ENCODE peak calls at places on chromosome 5, in five cellular contexts. O is body of pancreas, D is neural progenitor cell, S is prostate gland, H is ascending aorta. Y is an unnamed sample.

GRCh38 chr5:135576075-135576599 is 2.7 kb downstream of the CXCL14 start:
- DNase-seq in H (no peak), S (no peak), O (no peak), D (peak), Y (no peak)

GRCh38 chr5:31208043-31208442 is 14.6 kb downstream of the CDH6 start:
- DNase-seq in H (no peak), S (no peak), D (no peak), O (no peak), Y (no peak)

GRCh38 chr5:17257705-17258273 is 40.4 kb downstream of the BASP1 start:
- DNase-seq in S (peak), H (no peak), D (peak), O (no peak), Y (no peak)

GRCh38 chr5:168104811-168105481 is 186.5 kb upstream of the WWC1 start:
- DNase-seq in O (no peak), H (no peak), S (no peak), D (peak), Y (no peak)

GRCh38 chr5:59588922-59589321 is 304.6 kb downstream of the PDE4D start:
- DNase-seq in H (no peak), D (no peak), O (no peak), S (no peak), Y (no peak)

GRCh38 chr5:95417971-95418370 is 26.8 kb downstream of the FAM81B start:
- DNase-seq in O (no peak), H (no peak), D (no peak), S (no peak), Y (no peak)

GRCh38 chr5:137461636-137462596 is 37.2 kb downstream of the SPOCK1 start:
- DNase-seq in O (no peak), H (no peak), D (peak), S (no peak), Y (no peak)

GRCh38 chr5:138504799-138505198 is 38.2 kb downstream of the ETF1 start:
- DNase-seq in S (peak), O (peak), D (no peak), H (peak), Y (peak)

GRCh38 chr5:103305829-103306228 is 47.3 kb downstream of the MACIR start:
- DNase-seq in D (no peak), S (no peak), H (no peak), O (no peak), Y (no peak)

GRCh38 chr5:91225848-91226686 is 157.1 kb downstream of the ARRDC3 start:
- DNase-seq in O (peak), D (peak), H (no peak), S (peak), Y (no peak)

DNA sequence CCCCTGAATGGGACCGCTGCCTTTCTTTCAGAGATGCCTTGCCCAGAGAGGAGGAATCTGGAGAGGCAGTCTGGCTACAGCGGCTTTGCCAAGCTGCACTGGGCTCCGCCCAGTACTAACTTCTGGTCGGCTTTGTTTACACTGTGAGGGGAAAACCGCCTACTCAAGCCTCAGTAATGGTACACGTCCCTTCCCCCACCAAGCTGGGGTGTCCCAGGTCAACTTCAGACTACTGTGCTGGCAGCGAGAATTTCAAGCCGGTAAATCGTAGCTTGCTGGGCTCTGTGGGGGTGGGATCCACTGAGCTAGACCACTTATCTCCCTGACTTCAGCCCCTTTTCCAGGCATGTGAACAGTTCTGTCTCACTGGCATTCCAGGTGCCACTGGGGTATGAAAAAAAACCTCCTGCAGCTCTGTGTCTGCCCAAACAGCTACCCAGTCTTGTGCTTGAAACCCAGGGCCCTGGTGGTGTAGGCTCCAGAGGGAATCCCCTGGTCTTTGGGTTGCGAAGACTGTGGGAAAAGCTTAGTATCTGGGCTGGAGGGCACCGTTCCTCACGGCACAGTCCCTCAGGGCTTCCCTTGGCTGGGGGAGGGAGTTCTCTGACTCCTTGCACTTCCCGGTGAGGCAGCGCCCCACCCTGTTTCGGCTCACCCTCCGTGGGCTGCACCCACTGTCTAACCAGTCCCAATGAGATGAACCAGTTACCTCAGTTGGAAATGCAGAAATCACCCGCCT is 171.2 kb downstream of the CWC27 start:
- DNase-seq in S (peak), D (peak), H (peak), O (no peak), Y (no peak)
- H3K27ac ChIP-seq in S (no peak), D (peak), H (peak), O (no peak), Y (no peak)

GRCh38 chr5:75335952-75336624 is 932 bp upstream of the HMGCR start:
- DNase-seq in O (peak), H (peak), D (no peak), S (peak), Y (peak)
- TF ChIP-seq CTCF in O (peak), H (peak), D (peak), S (peak), Y (peak)

GRCh38 chr5:112419596-112420110 is 576 bp upstream of the EPB41L4A start:
- DNase-seq in O (peak), H (peak), D (peak), S (peak), Y (peak)
- H3K27ac ChIP-seq in O (peak), H (peak), D (no peak), S (peak), Y (peak)

DNA sequence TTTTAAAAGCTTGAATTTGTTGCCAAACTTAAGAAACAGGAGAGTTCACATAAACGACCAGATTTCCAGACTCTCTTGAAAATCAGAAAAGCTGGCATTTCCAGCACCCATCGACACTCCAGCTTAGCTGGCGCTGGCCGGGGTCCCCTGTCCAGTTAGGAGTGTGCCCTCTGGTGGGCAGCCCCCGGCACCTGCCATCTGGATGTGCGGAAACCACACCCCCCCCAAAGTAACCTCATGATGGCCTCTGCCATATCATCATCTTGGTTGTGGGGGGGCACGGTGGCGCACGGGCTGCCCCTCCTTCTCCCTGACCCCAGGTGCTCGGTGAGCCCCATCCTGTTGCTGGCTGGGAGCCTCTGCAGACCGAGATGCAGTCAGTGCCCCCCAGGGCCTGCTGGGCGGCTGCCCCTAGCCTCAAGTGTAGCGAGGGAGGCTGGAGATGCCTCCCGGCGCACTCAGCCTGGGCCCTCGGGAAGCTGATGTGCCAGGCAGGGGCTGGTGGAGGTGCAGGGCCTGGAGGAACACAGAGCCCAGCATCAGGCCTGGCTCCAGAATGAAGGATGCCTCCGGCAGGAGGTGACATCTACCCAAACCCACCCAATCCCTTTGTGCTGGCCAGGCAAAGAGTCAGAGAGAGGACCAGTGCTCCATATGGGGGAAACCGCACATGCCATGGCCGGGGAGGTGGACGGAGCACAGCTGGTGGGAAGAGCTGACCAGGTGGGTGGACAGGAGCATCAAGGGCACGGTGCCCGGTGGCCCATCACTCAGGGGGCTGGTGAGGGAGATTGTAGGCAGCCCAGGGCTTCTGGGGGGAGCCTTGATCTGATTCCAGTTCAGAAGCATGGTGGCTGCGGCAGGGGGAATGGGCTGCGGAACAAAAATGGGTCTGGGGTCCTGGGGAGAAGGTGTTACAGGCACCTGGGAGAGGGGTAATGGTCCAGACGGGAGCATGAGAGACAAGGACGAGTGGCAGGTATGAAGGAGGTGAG is 70.6 kb downstream of the ADAMTS2 start:
- DNase-seq in S (no peak), O (no peak), H (no peak), D (no peak), Y (no peak)
- TF ChIP-seq CTCF in S (no peak), O (no peak), H (no peak), D (peak), Y (no peak)

DNA sequence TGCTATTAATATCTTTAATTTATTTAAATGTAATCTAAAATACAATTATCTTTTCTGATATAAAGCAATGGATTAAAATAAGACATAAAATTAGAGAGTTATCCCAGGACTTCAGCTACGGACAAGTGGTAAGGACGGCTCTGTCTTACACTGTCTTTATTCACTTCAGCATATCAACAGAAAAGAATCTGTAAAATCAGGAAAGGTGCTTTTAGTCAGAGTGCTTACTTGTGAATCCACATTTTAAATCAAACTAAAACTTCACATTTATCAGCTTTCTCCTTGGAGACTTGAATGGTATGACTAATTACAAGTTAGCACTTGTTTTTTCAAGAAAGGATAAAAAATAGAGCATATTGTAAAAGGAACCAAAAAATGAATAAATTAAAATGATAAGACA is 39.3 kb downstream of the ST8SIA4 start:
- DNase-seq in H (no peak), D (no peak), S (no peak), O (no peak), Y (no peak)
- H3K27ac ChIP-seq in H (no peak), D (no peak), S (no peak), O (no peak), Y (no peak)

GRCh38 chr5:126777974-126778674 is 1.2 kb downstream of the LMNB1 start:
- DNase-seq in H (peak), D (peak), S (peak), O (peak), Y (peak)

GRCh38 chr5:126778675-126779403 is 1.9 kb downstream of the LMNB1 start:
- DNase-seq in H (no peak), S (no peak), O (no peak), D (no peak), Y (no peak)

GRCh38 chr5:126780165-126780827 is 3.4 kb downstream of the LMNB1 start:
- DNase-seq in H (no peak), O (peak), D (peak), S (peak), Y (no peak)

GRCh38 chr5:126777257-126777973 is 479 bp downstream of the LMNB1 start:
- DNase-seq in O (peak), S (peak), H (peak), D (peak), Y (peak)

DNA sequence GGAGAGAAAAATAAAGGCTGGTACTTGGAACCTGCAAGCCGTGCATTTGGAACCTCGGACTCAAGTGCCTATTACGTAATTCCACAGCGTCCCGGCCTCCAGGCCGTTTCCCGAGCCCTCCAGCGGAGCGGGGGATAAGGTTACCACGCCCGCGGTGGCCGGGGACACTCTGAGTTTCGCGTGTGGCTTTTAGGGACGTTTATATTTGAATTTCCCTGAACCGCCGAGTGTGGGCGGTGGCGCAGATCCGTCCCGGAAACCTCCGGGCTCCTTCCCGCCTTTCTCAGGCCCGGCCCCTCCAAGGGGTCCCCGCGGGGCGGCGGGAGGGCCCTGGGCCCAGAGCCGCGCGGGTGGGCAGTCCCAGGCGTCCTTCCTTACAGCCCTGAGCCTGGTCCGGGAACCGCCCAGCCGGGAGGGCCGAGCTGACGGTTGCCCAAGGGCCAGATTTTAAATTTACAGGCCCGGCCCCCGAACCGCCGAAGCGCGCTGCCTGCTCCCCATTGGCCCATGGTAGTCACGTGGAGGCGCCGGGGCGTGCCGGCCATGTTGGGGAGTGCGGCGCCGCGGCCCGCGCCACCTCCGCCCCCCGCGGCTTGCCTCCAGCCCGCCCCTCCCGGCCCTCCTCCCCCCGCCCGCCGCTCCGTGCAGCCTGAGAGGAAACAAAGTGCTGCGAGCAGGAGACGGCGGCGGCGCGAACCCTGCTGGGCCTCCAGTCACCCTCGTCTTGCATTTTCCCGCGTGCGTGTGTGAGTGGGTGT is at the start of gene LMNB1:
- DNase-seq in O (peak), D (peak), H (peak), S (peak), Y (peak)
- TF ChIP-seq CTCF in O (peak), D (no peak), H (no peak), S (no peak), Y (no peak)

GRCh38 chr5:96932026-96932425 is 3.9 kb upstream of the LNPEP start:
- DNase-seq in H (no peak), S (no peak), O (no peak), D (no peak), Y (no peak)
- H3K27ac ChIP-seq in H (no peak), S (no peak), O (no peak), D (no peak), Y (no peak)

DNA sequence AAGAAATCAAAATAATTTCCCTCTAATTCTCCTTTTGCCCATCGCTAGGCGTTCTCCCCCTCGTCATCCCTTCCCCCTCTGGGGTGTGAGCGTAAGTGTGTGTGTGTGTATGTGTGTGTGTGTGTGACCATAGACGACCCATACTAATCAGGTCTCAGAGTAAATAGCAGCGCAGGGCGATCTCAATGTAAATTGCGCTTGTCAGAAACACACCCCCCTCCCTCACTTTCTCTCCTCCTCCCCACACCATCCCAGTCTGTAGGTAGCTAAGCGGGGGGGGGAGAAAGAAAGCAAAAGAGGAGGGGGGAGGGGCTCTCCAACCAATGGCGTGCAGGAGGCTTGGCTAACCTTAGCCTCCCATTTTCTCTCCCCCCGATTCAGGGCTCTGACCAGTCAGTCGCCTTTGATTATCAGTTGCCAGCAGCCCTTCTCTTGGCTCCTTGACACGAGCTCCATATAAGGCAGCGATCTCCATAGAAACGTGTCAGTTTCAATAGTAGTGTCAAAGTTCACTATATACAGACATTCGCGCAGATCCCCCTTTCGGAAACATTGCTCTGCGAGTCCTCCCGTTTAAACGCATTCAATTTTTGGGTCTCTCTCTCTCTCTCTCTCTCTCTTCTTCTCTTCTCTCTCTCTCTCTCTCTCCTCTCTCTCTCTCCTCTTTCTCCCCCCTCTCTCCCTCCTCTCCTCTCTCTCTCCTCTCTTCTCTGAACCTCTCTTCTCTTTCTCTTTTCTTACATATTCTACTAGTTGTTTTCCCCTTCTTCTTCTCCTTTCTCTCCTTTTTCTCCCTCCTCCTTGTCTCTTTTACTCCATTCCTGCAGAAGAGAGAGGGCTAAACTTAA is at the start of gene NR2F1:
- DNase-seq in S (no peak), O (peak), H (no peak), D (peak), Y (peak)
- TF ChIP-seq CTCF in S (no peak), O (peak), H (no peak), D (peak), Y (no peak)